ENCODE peak calls at places on chromosomes 3 and 15, in eight cellular contexts. One of them, this sample, is unnamed.

GRCh38 chr3:55453871-55454496 is 33.1 kb downstream of the WNT5A start:
- DNase-seq in choroid plexus epithelial cell: no peak
- DNase-seq in Peyer's patch: no peak
- DNase-seq in H9: no peak
- DNase-seq in ascending aorta: no peak
- DNase-seq in gastrocnemius medialis: no peak
- DNase-seq in cardiac muscle cell: peak; percentile 13
- DNase-seq in astrocyte: no peak
- DNase-seq in this sample: no peak

GRCh38 chr3:20054549-20054987 is 14.3 kb downstream of the KAT2B start:
- DNase-seq in choroid plexus epithelial cell: peak; percentile 74
- DNase-seq in Peyer's patch: peak; percentile 41
- DNase-seq in H9: no peak
- DNase-seq in ascending aorta: peak; percentile 85
- DNase-seq in gastrocnemius medialis: peak; percentile 89
- DNase-seq in cardiac muscle cell: peak; percentile 72
- DNase-seq in astrocyte: peak; percentile 78
- DNase-seq in this sample: no peak

GRCh38 chr3:110413807-110414748 is 657.5 kb upstream of the NECTIN3 start:
- DNase-seq in choroid plexus epithelial cell: peak; percentile 91
- DNase-seq in Peyer's patch: no peak
- DNase-seq in H9: no peak
- DNase-seq in ascending aorta: peak; percentile 63
- DNase-seq in gastrocnemius medialis: no peak
- DNase-seq in cardiac muscle cell: peak; percentile 89
- DNase-seq in astrocyte: peak; percentile 81
- DNase-seq in this sample: no peak

GRCh38 chr3:169764164-169764452 is 752 bp downstream of the TERC start:
- DNase-seq in choroid plexus epithelial cell: peak; percentile 65
- DNase-seq in Peyer's patch: no peak
- DNase-seq in H9: no peak
- DNase-seq in ascending aorta: no peak
- DNase-seq in gastrocnemius medialis: no peak
- DNase-seq in cardiac muscle cell: peak; percentile 83
- DNase-seq in astrocyte: peak; percentile 52
- DNase-seq in this sample: no peak

GRCh38 chr3:193960485-193961172 is 175.3 kb upstream of the HES1 start:
- DNase-seq in choroid plexus epithelial cell: no peak
- DNase-seq in Peyer's patch: no peak
- DNase-seq in H9: no peak
- DNase-seq in ascending aorta: no peak
- DNase-seq in gastrocnemius medialis: no peak
- DNase-seq in cardiac muscle cell: peak; percentile 50
- DNase-seq in astrocyte: peak; percentile 87
- DNase-seq in this sample: peak; percentile 59

GRCh38 chr3:58237238-58237939 is at the start of gene ABHD6:
- DNase-seq in choroid plexus epithelial cell: peak; percentile 68
- DNase-seq in Peyer's patch: peak; percentile 78
- DNase-seq in H9: peak; percentile 76
- DNase-seq in ascending aorta: peak; percentile 85
- DNase-seq in gastrocnemius medialis: peak; percentile 51
- DNase-seq in cardiac muscle cell: peak; percentile 76
- DNase-seq in astrocyte: peak; percentile 45
- DNase-seq in this sample: peak; percentile 82

GRCh38 chr3:112038863-112039262 is 4.3 kb downstream of the TMPRSS7 start:
- DNase-seq in choroid plexus epithelial cell: peak; percentile 53
- DNase-seq in Peyer's patch: no peak
- DNase-seq in H9: no peak
- DNase-seq in ascending aorta: no peak
- DNase-seq in gastrocnemius medialis: no peak
- DNase-seq in cardiac muscle cell: peak; percentile 14
- DNase-seq in astrocyte: peak; percentile 27
- DNase-seq in this sample: no peak

GRCh38 chr3:127428344-127429001 is 140.6 kb upstream of the PRR20G start:
- DNase-seq in choroid plexus epithelial cell: peak; percentile 3
- DNase-seq in Peyer's patch: no peak
- DNase-seq in H9: peak; percentile 23
- DNase-seq in ascending aorta: peak; percentile 11
- DNase-seq in gastrocnemius medialis: no peak
- DNase-seq in cardiac muscle cell: peak; percentile 5
- DNase-seq in astrocyte: no peak
- DNase-seq in this sample: no peak

GRCh38 chr3:138781012-138781470 is 53.7 kb downstream of the PIK3CB start:
- DNase-seq in choroid plexus epithelial cell: no peak
- DNase-seq in Peyer's patch: no peak
- DNase-seq in H9: no peak
- DNase-seq in ascending aorta: no peak
- DNase-seq in gastrocnemius medialis: no peak
- DNase-seq in cardiac muscle cell: no peak
- DNase-seq in astrocyte: no peak
- DNase-seq in this sample: no peak

GRCh38 chr3:67094167-67094566 is 96.1 kb downstream of the KBTBD8 start:
- DNase-seq in choroid plexus epithelial cell: no peak
- DNase-seq in Peyer's patch: no peak
- DNase-seq in H9: no peak
- DNase-seq in ascending aorta: no peak
- DNase-seq in gastrocnemius medialis: no peak
- DNase-seq in cardiac muscle cell: no peak
- DNase-seq in astrocyte: no peak
- DNase-seq in this sample: no peak

GRCh38 chr3:112633757-112634156 is 7.2 kb downstream of the CCDC80 start:
- DNase-seq in choroid plexus epithelial cell: no peak
- DNase-seq in Peyer's patch: no peak
- DNase-seq in H9: no peak
- DNase-seq in ascending aorta: no peak
- DNase-seq in gastrocnemius medialis: no peak
- DNase-seq in cardiac muscle cell: peak; percentile 13
- DNase-seq in astrocyte: no peak
- DNase-seq in this sample: no peak

GRCh38 chr15:63888146-63888545 is 54.4 kb upstream of the HERC1 start:
- DNase-seq in choroid plexus epithelial cell: no peak
- DNase-seq in Peyer's patch: no peak
- DNase-seq in H9: no peak
- DNase-seq in ascending aorta: no peak
- DNase-seq in gastrocnemius medialis: no peak
- DNase-seq in cardiac muscle cell: no peak
- DNase-seq in astrocyte: no peak
- DNase-seq in this sample: no peak

GRCh38 chr3:197730200-197730599 is 6.5 kb downstream of the RUBCN start:
- DNase-seq in choroid plexus epithelial cell: peak; percentile 79
- DNase-seq in Peyer's patch: no peak
- DNase-seq in H9: no peak
- DNase-seq in ascending aorta: no peak
- DNase-seq in gastrocnemius medialis: no peak
- DNase-seq in cardiac muscle cell: peak; percentile 63
- DNase-seq in astrocyte: peak; percentile 88
- DNase-seq in this sample: no peak

GRCh38 chr3:153163349-153164008 is 1.5 kb downstream of the RAP2B start:
- DNase-seq in choroid plexus epithelial cell: peak; percentile 36
- DNase-seq in Peyer's patch: no peak
- DNase-seq in H9: no peak
- DNase-seq in ascending aorta: no peak
- DNase-seq in gastrocnemius medialis: no peak
- DNase-seq in cardiac muscle cell: peak; percentile 45
- DNase-seq in astrocyte: peak; percentile 39
- DNase-seq in this sample: no peak

GRCh38 chr15:99703603-99704443 is 29.4 kb downstream of the LYSMD4 start:
- DNase-seq in choroid plexus epithelial cell: peak; percentile 96
- DNase-seq in Peyer's patch: no peak
- DNase-seq in H9: no peak
- DNase-seq in ascending aorta: no peak
- DNase-seq in gastrocnemius medialis: no peak
- DNase-seq in cardiac muscle cell: peak; percentile 91
- DNase-seq in astrocyte: peak; percentile 87
- DNase-seq in this sample: no peak

GRCh38 chr3:37863949-37864822 is 2.5 kb downstream of the CTDSPL start:
- DNase-seq in choroid plexus epithelial cell: no peak
- DNase-seq in Peyer's patch: no peak
- DNase-seq in H9: peak; percentile 45
- DNase-seq in ascending aorta: no peak
- DNase-seq in gastrocnemius medialis: no peak
- DNase-seq in cardiac muscle cell: no peak
- DNase-seq in astrocyte: no peak
- DNase-seq in this sample: no peak

GRCh38 chr15:75718326-75718725 is 5.7 kb upstream of the CSPG4 start:
- DNase-seq in choroid plexus epithelial cell: peak; percentile 59
- DNase-seq in Peyer's patch: no peak
- DNase-seq in H9: no peak
- DNase-seq in ascending aorta: peak; percentile 89
- DNase-seq in gastrocnemius medialis: no peak
- DNase-seq in cardiac muscle cell: peak; percentile 68
- DNase-seq in astrocyte: peak; percentile 39
- DNase-seq in this sample: no peak

GRCh38 chr15:81950841-81951414 is 94.9 kb downstream of the MEX3B start:
- DNase-seq in choroid plexus epithelial cell: peak; percentile 60
- DNase-seq in Peyer's patch: no peak
- DNase-seq in H9: no peak
- DNase-seq in ascending aorta: no peak
- DNase-seq in gastrocnemius medialis: no peak
- DNase-seq in cardiac muscle cell: peak; percentile 76
- DNase-seq in astrocyte: peak; percentile 32
- DNase-seq in this sample: no peak

GRCh38 chr15:28913171-28913765 is 27.5 kb downstream of the APBA2 start:
- DNase-seq in choroid plexus epithelial cell: peak; percentile 13
- DNase-seq in Peyer's patch: no peak
- DNase-seq in H9: no peak
- DNase-seq in ascending aorta: no peak
- DNase-seq in gastrocnemius medialis: no peak
- DNase-seq in cardiac muscle cell: peak; percentile 9
- DNase-seq in astrocyte: no peak
- DNase-seq in this sample: no peak

GRCh38 chr3:14317057-14317553 is 85.3 kb upstream of the SLC6A6 start:
- DNase-seq in choroid plexus epithelial cell: no peak
- DNase-seq in Peyer's patch: no peak
- DNase-seq in H9: no peak
- DNase-seq in ascending aorta: no peak
- DNase-seq in gastrocnemius medialis: no peak
- DNase-seq in cardiac muscle cell: peak; percentile 16
- DNase-seq in astrocyte: peak; percentile 11
- DNase-seq in this sample: no peak

DNA sequence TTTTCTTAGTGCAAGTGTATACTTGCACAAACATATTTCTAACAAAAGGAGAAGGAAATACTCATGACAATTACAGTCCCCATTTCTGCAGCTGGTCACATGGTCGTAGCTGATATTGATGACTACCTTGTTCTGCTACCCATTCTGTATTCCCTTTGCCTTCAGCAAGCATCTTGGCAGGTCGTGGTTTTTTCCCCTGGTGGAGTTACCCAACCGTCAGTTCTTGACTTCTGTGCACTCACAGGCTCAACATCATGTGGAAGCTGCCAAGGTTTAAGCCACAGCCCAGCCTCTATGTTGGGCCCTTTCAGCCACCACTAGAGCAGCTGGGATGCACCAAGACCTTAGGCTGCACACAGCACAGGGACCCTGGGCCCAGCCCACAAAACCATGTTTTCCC is 56.1 kb downstream of the VGLL3 start:
- DNase-seq in choroid plexus epithelial cell: peak; percentile 51
- DNase-seq in Peyer's patch: no peak
- DNase-seq in H9: no peak
- DNase-seq in ascending aorta: no peak
- DNase-seq in gastrocnemius medialis: no peak
- DNase-seq in cardiac muscle cell: peak; percentile 25
- DNase-seq in astrocyte: no peak
- DNase-seq in this sample: no peak
- TF ChIP-seq CTCF in choroid plexus epithelial cell: no peak
- TF ChIP-seq CTCF in Peyer's patch: no peak
- TF ChIP-seq CTCF in H9: no peak
- TF ChIP-seq CTCF in ascending aorta: no peak
- TF ChIP-seq CTCF in gastrocnemius medialis: no peak
- TF ChIP-seq CTCF in cardiac muscle cell: no peak
- TF ChIP-seq CTCF in astrocyte: no peak
- TF ChIP-seq CTCF in this sample: no peak

GRCh38 chr3:190339130-190339529 is 16.9 kb upstream of the CLDN1 start:
- DNase-seq in choroid plexus epithelial cell: peak; percentile 53
- DNase-seq in Peyer's patch: no peak
- DNase-seq in H9: no peak
- DNase-seq in ascending aorta: no peak
- DNase-seq in gastrocnemius medialis: no peak
- DNase-seq in cardiac muscle cell: peak; percentile 35
- DNase-seq in astrocyte: peak; percentile 56
- DNase-seq in this sample: no peak
- TF ChIP-seq CTCF in choroid plexus epithelial cell: peak; percentile 38
- TF ChIP-seq CTCF in Peyer's patch: no peak
- TF ChIP-seq CTCF in H9: peak; percentile 33
- TF ChIP-seq CTCF in ascending aorta: no peak
- TF ChIP-seq CTCF in gastrocnemius medialis: no peak
- TF ChIP-seq CTCF in cardiac muscle cell: no peak
- TF ChIP-seq CTCF in astrocyte: no peak
- TF ChIP-seq CTCF in this sample: peak; percentile 36

DNA sequence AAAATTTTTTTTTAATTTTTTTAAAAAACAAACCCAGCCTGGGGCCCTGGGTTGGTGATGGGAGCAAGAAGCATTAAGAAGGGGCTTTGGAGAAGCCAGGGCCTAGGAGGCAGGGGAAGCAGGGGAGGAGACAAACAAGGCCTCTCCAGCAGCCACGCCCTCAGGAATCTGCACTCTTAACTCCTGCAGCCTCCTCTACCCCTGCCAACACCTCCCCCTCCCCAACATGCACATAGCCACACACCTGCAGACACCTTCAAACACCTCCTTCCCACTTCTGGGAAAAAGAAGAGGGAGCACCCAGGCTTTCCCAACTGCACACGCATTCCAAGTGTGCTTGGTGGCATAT is 2.7 kb upstream of the DCAF1 start:
- DNase-seq in choroid plexus epithelial cell: no peak
- DNase-seq in Peyer's patch: no peak
- DNase-seq in H9: no peak
- DNase-seq in ascending aorta: no peak
- DNase-seq in gastrocnemius medialis: no peak
- DNase-seq in cardiac muscle cell: no peak
- DNase-seq in astrocyte: no peak
- DNase-seq in this sample: no peak
- TF ChIP-seq CTCF in choroid plexus epithelial cell: no peak
- TF ChIP-seq CTCF in Peyer's patch: no peak
- TF ChIP-seq CTCF in H9: no peak
- TF ChIP-seq CTCF in ascending aorta: no peak
- TF ChIP-seq CTCF in gastrocnemius medialis: no peak
- TF ChIP-seq CTCF in cardiac muscle cell: no peak
- TF ChIP-seq CTCF in astrocyte: no peak
- TF ChIP-seq CTCF in this sample: no peak

DNA sequence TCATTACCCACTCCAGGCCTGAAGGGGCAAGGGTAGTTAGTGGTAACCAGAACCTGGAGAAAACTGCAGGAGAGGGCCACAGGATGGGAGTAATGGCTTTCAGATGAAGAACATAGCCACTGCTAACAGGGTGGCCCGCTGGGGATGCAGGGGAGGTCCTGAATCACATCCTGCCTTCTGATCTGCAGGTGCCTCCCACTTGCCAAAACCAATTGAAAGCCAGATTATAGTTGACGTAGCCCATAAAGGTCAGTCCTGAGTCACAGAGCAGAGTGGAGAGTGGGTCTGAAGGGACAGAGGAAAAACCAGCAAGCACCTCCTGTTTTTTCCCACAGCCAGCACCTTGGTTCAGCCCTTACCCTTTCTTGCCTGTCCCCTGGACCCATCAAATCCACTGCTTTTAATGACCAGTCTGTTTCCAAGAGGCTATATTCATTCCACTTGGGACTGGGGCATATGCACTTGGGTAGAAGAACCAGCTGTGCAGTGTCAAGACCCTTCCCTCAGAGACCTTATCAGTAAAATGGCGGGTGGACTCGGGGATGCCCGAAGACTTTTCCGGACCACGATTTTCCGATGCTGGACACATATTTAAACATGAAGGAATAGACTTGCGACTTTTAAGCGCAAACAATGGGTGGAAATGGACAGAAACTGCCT is 605 bp upstream of the SLC35G2 start:
- DNase-seq in choroid plexus epithelial cell: peak; percentile 83
- DNase-seq in Peyer's patch: peak; percentile 18
- DNase-seq in H9: peak; percentile 88
- DNase-seq in ascending aorta: peak; percentile 82
- DNase-seq in gastrocnemius medialis: peak; percentile 3
- DNase-seq in cardiac muscle cell: peak; percentile 85
- DNase-seq in astrocyte: peak; percentile 84
- DNase-seq in this sample: no peak
- TF ChIP-seq CTCF in choroid plexus epithelial cell: peak; percentile 25
- TF ChIP-seq CTCF in Peyer's patch: no peak
- TF ChIP-seq CTCF in H9: peak; percentile 32
- TF ChIP-seq CTCF in ascending aorta: no peak
- TF ChIP-seq CTCF in gastrocnemius medialis: no peak
- TF ChIP-seq CTCF in cardiac muscle cell: peak; percentile 7
- TF ChIP-seq CTCF in astrocyte: no peak
- TF ChIP-seq CTCF in this sample: no peak

This sample was measured in neural crest cell.